ENCODE peak calls at places on chromosomes 6 and 20, in ten cellular contexts. V is neural crest cell, T is AG04450, C is Calu3, L is RWPE1, G is mammary epithelial cell, N is transverse colon, W is hepatocyte, P is dorsolateral prefrontal cortex, M is suprapubic skin. S is an unnamed sample.

GRCh38 chr6:89154131-89154530 is 8.3 kb downstream of the PM20D2 start:
- DNase-seq in V (no peak), T (no peak), C (no peak), L (no peak), G (no peak), N (no peak), W (no peak), P (no peak), M (no peak), S (no peak)

GRCh38 chr20:13231031-13231752 is 10.1 kb downstream of the ISM1 start:
- DNase-seq in V (no peak), T (no peak), C (no peak), L (peak), G (peak), N (no peak), W (no peak), P (no peak), M (no peak), S (peak)

GRCh38 chr20:32333181-32333987 is 24.7 kb upstream of the ASXL1 start:
- DNase-seq in V (no peak), T (no peak), C (peak), L (no peak), G (no peak), N (peak), W (no peak), P (no peak), M (no peak), S (no peak)

GRCh38 chr6:10719386-10720228 is 3.3 kb upstream of the TMEM14C start:
- DNase-seq in V (no peak), T (no peak), C (no peak), L (no peak), G (no peak), N (peak), W (no peak), P (no peak), M (peak), S (no peak)

GRCh38 chr6:56378966-56379608 is 131.7 kb upstream of the COL21A1 start:
- DNase-seq in V (no peak), T (no peak), C (no peak), L (no peak), G (peak), N (no peak), W (no peak), P (no peak), M (no peak), S (no peak)

GRCh38 chr6:36035240-36035639 is 7.6 kb downstream of the MAPK14 start:
- DNase-seq in V (no peak), T (no peak), C (no peak), L (no peak), G (no peak), N (no peak), W (no peak), P (no peak), M (no peak), S (no peak)

GRCh38 chr6:165971202-165971601 is 196.4 kb downstream of the TBXT start:
- DNase-seq in V (no peak), T (no peak), C (no peak), L (no peak), G (no peak), N (no peak), W (no peak), P (no peak), M (no peak), S (no peak)

GRCh38 chr20:39631557-39631956 is 669.4 kb downstream of the DHX35 start:
- DNase-seq in V (no peak), T (no peak), C (no peak), L (peak), G (peak), N (no peak), W (no peak), P (no peak), M (no peak), S (no peak)

GRCh38 chr6:85764844-85765243 is 122.2 kb upstream of the SYNCRIP start:
- DNase-seq in V (no peak), T (no peak), C (no peak), L (no peak), G (no peak), N (no peak), W (no peak), P (no peak), M (no peak), S (no peak)

GRCh38 chr6:103122766-103123601 is 1729.5 kb downstream of the GRIK2 start:
- DNase-seq in V (peak), T (no peak), C (peak), L (peak), G (peak), N (peak), W (peak), P (peak), M (no peak), S (peak)

GRCh38 chr20:62951896-62952372 is 575 bp upstream of the SLC17A9 start:
- DNase-seq in V (no peak), T (no peak), C (no peak), L (no peak), G (no peak), N (no peak), W (no peak), P (no peak), M (no peak), S (no peak)

GRCh38 chr20:62953839-62954703 is 1.6 kb downstream of the SLC17A9 start:
- DNase-seq in V (peak), T (peak), C (no peak), L (no peak), G (no peak), N (peak), W (peak), P (peak), M (no peak), S (peak)

GRCh38 chr20:62953167-62953838 is 794 bp downstream of the SLC17A9 start:
- DNase-seq in V (no peak), T (no peak), C (no peak), L (no peak), G (no peak), N (no peak), W (peak), P (peak), M (no peak), S (no peak)

GRCh38 chr20:62951143-62951895 is 1.2 kb upstream of the SLC17A9 start:
- DNase-seq in V (no peak), T (no peak), C (no peak), L (no peak), G (no peak), N (no peak), W (no peak), P (no peak), M (no peak), S (no peak)

DNA sequence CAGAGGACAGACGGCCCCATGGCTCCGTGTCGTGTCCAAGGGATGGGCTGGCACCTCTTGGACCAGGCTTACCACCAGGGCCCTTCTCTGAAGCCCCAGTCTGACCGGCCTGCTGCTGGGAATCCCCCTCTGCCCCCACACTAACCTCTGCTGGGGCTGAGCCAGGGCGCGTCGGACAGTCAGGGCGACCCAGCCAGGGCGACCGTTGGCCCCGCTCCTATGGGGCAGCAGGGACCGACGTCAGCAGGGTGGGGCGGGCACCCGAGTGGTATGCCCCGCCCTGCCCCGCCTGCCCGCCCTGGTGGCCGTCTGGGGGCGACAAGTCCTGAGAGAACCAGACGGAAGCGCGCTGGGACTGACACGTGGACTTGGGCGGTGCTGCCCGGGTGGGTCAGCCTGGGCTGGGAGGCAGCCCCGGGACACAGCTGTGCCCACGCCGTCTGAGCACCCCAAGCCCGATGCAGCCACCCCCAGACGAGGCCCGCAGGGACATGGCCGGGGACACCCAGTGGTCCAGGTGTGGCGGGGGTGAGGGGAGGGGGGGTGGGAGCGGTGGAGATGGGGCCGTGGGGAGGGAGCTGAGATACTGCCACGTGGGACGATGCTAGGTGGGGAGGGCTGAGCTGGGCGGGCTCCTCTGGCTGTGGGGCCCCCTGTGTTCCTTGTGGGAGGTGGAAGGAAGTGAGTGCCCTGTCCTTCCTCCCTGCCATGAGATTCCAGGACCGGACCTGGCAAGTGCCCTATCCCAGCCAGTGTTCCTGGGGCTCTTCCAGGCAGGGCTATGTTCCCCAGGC is at the start of gene SLC17A9:
- DNase-seq in V (no peak), T (no peak), C (peak), L (no peak), G (no peak), N (peak), W (peak), P (no peak), M (peak), S (peak)
- TF ChIP-seq CTCF in V (no peak), T (no peak), C (no peak), L (no peak), G (no peak), N (no peak), W (no peak), P (no peak), M (no peak), S (no peak)

GRCh38 chr6:14464049-14464448 is 346.5 kb downstream of the CD83 start:
- DNase-seq in V (no peak), T (no peak), C (no peak), L (no peak), G (peak), N (no peak), W (no peak), P (no peak), M (no peak), S (no peak)
- TF ChIP-seq CTCF in V (no peak), T (peak), C (no peak), L (no peak), G (no peak), N (no peak), W (no peak), P (no peak), M (no peak), S (no peak)

GRCh38 chr20:668638-669037 is 7.0 kb downstream of the SCRT2 start:
- DNase-seq in V (no peak), T (no peak), C (no peak), L (no peak), G (no peak), N (no peak), W (no peak), P (no peak), M (no peak), S (no peak)
- TF ChIP-seq CTCF in V (no peak), T (no peak), C (no peak), L (no peak), G (no peak), N (no peak), W (no peak), P (no peak), M (no peak), S (no peak)

GRCh38 chr6:108180266-108180665 is 14.4 kb downstream of the NR2E1 start:
- DNase-seq in V (no peak), T (no peak), C (no peak), L (no peak), G (no peak), N (no peak), W (no peak), P (no peak), M (no peak), S (no peak)
- TF ChIP-seq CTCF in V (no peak), T (no peak), C (no peak), L (no peak), G (no peak), N (no peak), W (no peak), P (no peak), M (no peak), S (no peak)

GRCh38 chr6:47094351-47094925 is 52.3 kb upstream of the ADGRF1 start:
- DNase-seq in V (no peak), T (no peak), C (peak), L (peak), G (peak), N (peak), W (peak), P (no peak), M (no peak), S (no peak)
- TF ChIP-seq CTCF in V (no peak), T (no peak), C (no peak), L (no peak), G (peak), N (no peak), W (no peak), P (no peak), M (no peak), S (no peak)